ENCODE peak calls at places on chromosomes 7 and 10, in seven cellular contexts. H, S, N, T, J, G and I are unnamed samples.

GRCh38 chr7:108637049-108637621 is 67.5 kb downstream of the DNAJB9 start:
- DNase-seq in H (no peak), S (no peak), N (no peak), T (no peak), J (no peak), G (no peak), I (no peak)

GRCh38 chr7:1368682-1369571 is 90.3 kb downstream of the MICALL2 start:
- DNase-seq in H (no peak), S (no peak), N (peak), T (no peak), J (peak), G (no peak), I (peak)

GRCh38 chr10:97724341-97724941 is 10.9 kb downstream of the MARVELD1 start:
- DNase-seq in H (no peak), S (no peak), N (no peak), T (no peak), J (no peak), G (no peak), I (no peak)

GRCh38 chr7:159024280-159024951 is 120.3 kb downstream of the VIPR2 start:
- DNase-seq in H (no peak), S (peak), N (no peak), T (no peak), J (no peak), G (no peak), I (no peak)

GRCh38 chr10:118210276-118210675 is 131.8 kb downstream of the FAM204A start:
- DNase-seq in H (no peak), S (no peak), N (no peak), T (no peak), J (no peak), G (no peak), I (no peak)

GRCh38 chr7:41529831-41530230 is 173.1 kb downstream of the INHBA start:
- DNase-seq in H (no peak), S (no peak), N (no peak), T (no peak), J (no peak), G (no peak), I (no peak)

GRCh38 chr7:132622081-132622480 is 45.8 kb upstream of the PLXNA4 start:
- DNase-seq in H (no peak), S (no peak), N (no peak), T (no peak), J (no peak), G (no peak), I (no peak)

GRCh38 chr7:13852281-13852968 is 137.0 kb downstream of the ETV1 start:
- DNase-seq in H (no peak), S (no peak), N (no peak), T (no peak), J (no peak), G (no peak), I (no peak)

GRCh38 chr7:94540428-94540827 is 30.8 kb downstream of the CASD1 start:
- DNase-seq in H (no peak), S (no peak), N (no peak), T (no peak), J (no peak), G (no peak), I (no peak)

GRCh38 chr7:142864980-142865747 is 10.3 kb downstream of the EPHB6 start:
- DNase-seq in H (no peak), S (no peak), N (no peak), T (no peak), J (no peak), G (no peak), I (no peak)

GRCh38 chr7:17934612-17935247 is 5.6 kb downstream of the SNX13 start:
- DNase-seq in H (no peak), S (no peak), N (no peak), T (no peak), J (no peak), G (no peak), I (no peak)

GRCh38 chr10:61897671-61898434 is 3.6 kb upstream of the ARID5B start:
- DNase-seq in H (peak), S (no peak), N (peak), T (peak), J (peak), G (peak), I (peak)

GRCh38 chr10:36023939-36024338 is 381.8 kb upstream of the FZD8 start:
- DNase-seq in H (no peak), S (no peak), N (no peak), T (no peak), J (no peak), G (no peak), I (no peak)

GRCh38 chr10:70666960-70667798 is 5.1 kb upstream of the ADAMTS14 start:
- DNase-seq in H (no peak), S (peak), N (no peak), T (no peak), J (peak), G (no peak), I (no peak)

GRCh38 chr7:1664711-1665591 is 5.1 kb upstream of the ELFN1 start:
- DNase-seq in H (peak), S (peak), N (peak), T (peak), J (peak), G (peak), I (peak)

GRCh38 chr10:110137142-110137545 is 70.3 kb upstream of the MXI1 start:
- DNase-seq in H (no peak), S (no peak), N (peak), T (peak), J (peak), G (no peak), I (no peak)

GRCh38 chr10:25824050-25824449 is 110.0 kb upstream of the MYO3A start:
- DNase-seq in H (no peak), S (no peak), N (no peak), T (no peak), J (no peak), G (no peak), I (no peak)

GRCh38 chr10:79405221-79405994 is 40.0 kb downstream of the ZCCHC24 start:
- DNase-seq in H (no peak), S (peak), N (no peak), T (no peak), J (no peak), G (no peak), I (peak)

GRCh38 chr7:44258423-44258760 is 57.6 kb downstream of the YKT6 start:
- DNase-seq in H (no peak), S (no peak), N (no peak), T (no peak), J (no peak), G (no peak), I (no peak)

GRCh38 chr7:44259547-44260457 is 59.0 kb downstream of the YKT6 start:
- DNase-seq in H (peak), S (peak), N (no peak), T (peak), J (no peak), G (no peak), I (no peak)

GRCh38 chr7:44257618-44258422 is 57.0 kb downstream of the YKT6 start:
- DNase-seq in H (peak), S (peak), N (peak), T (peak), J (peak), G (peak), I (no peak)

GRCh38 chr7:44257213-44257612 is 56.4 kb downstream of the YKT6 start:
- DNase-seq in H (no peak), S (no peak), N (no peak), T (no peak), J (no peak), G (no peak), I (no peak)

DNA sequence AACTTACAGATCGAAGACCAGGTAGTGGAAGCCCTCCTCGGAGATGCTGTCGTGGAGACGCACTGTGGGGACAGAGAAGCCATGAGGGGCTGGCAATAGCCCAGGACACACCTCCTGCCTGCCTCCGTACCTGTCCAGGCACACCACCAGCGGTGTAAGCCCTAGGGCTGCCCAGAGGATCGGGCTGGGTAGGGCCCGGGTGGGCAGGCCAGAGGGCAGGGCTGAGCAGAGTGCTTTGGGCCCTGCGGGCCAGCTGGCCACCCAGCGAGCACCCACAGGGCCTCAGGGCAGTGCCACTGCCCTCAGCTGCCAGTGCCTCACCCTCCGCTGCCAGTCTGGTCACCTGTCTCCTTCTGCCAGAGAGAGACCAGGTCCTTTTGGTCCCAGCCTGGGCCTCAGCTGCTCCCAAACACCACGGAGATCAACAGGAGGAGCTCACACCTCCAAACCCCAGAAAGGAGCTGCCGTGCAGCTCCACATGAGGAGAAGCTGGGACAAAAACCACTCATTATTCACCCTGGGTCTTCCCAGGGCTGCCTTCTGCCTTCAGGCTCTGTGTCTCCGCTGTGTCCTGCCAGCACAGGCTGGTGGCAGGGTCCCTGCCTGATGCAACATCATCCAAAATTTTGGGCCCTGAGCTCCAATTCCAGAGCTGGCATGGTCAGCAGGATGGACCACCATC is 58.2 kb downstream of the YKT6 start:
- DNase-seq in H (no peak), S (no peak), N (no peak), T (no peak), J (no peak), G (no peak), I (no peak)
- TF ChIP-seq CTCF in H (no peak), S (no peak), N (no peak), T (no peak), J (no peak), G (no peak), I (no peak)

DNA sequence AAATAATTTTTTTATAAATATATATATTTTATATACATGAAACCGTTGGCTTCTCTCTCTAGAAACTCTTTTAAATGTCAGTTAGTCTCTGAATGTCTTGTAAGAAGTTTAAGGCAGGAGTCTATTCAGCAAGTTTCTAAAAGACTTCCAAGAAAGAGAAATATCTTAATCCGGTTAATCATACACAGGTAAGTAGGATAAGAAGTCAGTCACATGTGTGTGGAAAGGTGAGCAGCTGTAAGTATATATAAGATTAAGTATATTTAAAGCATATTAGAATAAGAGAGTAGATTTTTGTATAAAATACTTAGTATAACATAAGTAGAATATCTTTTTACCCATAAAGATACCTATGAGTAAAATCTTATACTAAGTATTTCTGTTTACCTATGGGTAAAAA is 48.9 kb downstream of the AGBL3 start:
- DNase-seq in H (no peak), S (no peak), N (no peak), T (no peak), J (no peak), G (no peak), I (no peak)
- TF ChIP-seq CTCF in H (no peak), S (no peak), N (no peak), T (no peak), J (no peak), G (no peak), I (no peak)

GRCh38 chr7:46485481-46486065 is 564.5 kb upstream of the IGFBP3 start:
- DNase-seq in H (no peak), S (no peak), N (no peak), T (no peak), J (no peak), G (peak), I (no peak)
- TF ChIP-seq CTCF in H (no peak), S (no peak), N (no peak), T (no peak), J (no peak), G (peak), I (no peak)

DNA sequence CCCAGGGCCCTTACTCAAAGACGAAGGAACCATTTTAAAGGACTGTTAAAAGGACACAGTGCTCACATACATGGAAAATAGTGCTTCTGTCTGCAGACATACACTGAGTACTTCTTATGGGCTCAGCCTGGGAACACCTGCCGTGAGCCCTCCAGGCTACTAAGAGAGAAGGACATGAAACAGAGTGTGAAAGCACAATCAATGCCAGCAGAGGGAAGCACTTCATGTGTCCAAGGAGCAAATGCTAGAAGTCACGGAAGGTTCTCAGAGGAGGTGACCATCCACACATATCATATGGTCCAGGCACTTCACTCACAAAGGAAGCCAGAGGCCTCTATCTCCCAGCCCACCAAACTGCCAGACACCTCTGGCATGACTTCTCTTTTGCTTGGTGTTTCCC is 15.5 kb downstream of the ELMO1 start:
- DNase-seq in H (no peak), S (no peak), N (no peak), T (no peak), J (no peak), G (no peak), I (no peak)
- TF ChIP-seq CTCF in H (peak), S (no peak), N (no peak), T (no peak), J (peak), G (no peak), I (no peak)

DNA sequence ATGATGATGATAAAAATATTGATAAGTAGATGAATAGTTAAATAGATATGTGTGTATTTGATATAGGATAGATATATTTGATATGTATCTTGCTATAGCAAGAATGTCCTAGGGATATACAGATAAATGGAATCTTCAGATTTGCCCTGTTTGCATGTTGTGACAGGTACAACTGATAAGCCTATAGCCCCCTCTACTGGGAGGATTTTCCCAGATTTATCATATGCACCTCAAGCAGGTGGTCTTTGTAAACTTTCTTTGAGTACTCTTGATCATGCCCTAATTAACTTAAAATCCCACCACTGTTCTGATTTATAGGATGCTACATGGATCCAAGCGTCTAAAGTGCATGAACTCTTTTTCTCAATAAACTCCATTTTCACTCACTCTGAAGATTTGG is 1050.7 kb downstream of the SORCS3 start:
- DNase-seq in H (no peak), S (no peak), N (peak), T (no peak), J (no peak), G (no peak), I (no peak)
- TF ChIP-seq CTCF in H (no peak), S (no peak), N (no peak), T (no peak), J (no peak), G (no peak), I (no peak)

GRCh38 chr7:100627238-100627549 is 14.2 kb downstream of the TFR2 start:
- DNase-seq in H (no peak), S (no peak), N (no peak), T (no peak), J (no peak), G (no peak), I (no peak)

GRCh38 chr7:100630066-100630465 is 11.3 kb downstream of the TFR2 start:
- DNase-seq in H (no peak), S (no peak), N (no peak), T (no peak), J (no peak), G (no peak), I (no peak)

GRCh38 chr7:100626055-100626454 is 13.7 kb downstream of the MOSPD3 start:
- DNase-seq in H (no peak), S (no peak), N (no peak), T (no peak), J (no peak), G (no peak), I (no peak)

GRCh38 chr7:100626530-100627237 is 14.3 kb downstream of the MOSPD3 start:
- DNase-seq in H (peak), S (peak), N (peak), T (peak), J (peak), G (peak), I (no peak)

GRCh38 chr7:100629117-100629711 is 12.1 kb downstream of the TFR2 start:
- DNase-seq in H (no peak), S (no peak), N (peak), T (no peak), J (peak), G (peak), I (no peak)
- TF ChIP-seq CTCF in H (no peak), S (no peak), N (peak), T (no peak), J (peak), G (no peak), I (no peak)

GRCh38 chr7:23654508-23654907 is 25.5 kb upstream of the FAM221A start:
- DNase-seq in H (no peak), S (no peak), N (peak), T (no peak), J (peak), G (peak), I (peak)
- TF ChIP-seq CTCF in H (no peak), S (no peak), N (peak), T (no peak), J (peak), G (peak), I (peak)

DNA sequence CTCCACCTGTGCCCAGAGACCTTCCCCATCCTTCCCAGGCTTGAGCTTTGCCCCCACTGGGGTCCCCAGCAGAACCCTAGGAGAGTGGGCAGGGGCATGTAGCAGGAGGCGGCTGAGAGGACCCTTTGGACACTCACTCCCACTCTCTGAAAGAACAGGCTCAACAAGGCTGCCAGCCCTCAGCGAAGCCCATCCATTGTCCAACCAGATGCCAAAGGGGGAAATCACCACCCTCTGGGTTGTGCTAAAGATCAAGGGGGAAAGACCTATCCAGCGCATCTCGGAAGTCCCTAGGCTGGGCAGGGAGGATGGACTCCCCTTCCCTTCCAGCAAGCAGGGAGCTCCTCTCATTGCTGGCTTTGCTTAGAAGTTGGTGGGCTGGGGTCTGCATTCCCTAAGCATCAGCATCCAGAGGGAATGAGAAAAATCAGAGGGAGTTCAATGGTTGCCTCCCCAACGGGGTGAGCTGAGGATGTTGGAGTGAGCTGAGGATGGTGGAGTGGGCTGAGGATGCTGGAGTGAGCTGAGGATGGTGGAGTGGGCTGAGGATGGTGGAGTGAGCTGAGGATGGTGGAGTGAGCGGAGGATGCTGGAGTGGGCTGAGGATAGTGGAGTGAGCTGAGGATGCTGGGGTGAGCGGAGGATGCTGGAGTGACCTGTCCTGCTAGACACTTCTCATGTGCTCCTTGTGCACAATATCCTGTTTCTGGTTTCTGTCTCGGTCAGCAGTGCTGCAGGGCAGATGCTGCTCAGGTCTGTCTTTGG is 29.4 kb downstream of the ANXA8 start:
- DNase-seq in H (no peak), S (no peak), N (no peak), T (no peak), J (peak), G (no peak), I (no peak)
- TF ChIP-seq CTCF in H (no peak), S (no peak), N (no peak), T (no peak), J (no peak), G (no peak), I (no peak)

DNA sequence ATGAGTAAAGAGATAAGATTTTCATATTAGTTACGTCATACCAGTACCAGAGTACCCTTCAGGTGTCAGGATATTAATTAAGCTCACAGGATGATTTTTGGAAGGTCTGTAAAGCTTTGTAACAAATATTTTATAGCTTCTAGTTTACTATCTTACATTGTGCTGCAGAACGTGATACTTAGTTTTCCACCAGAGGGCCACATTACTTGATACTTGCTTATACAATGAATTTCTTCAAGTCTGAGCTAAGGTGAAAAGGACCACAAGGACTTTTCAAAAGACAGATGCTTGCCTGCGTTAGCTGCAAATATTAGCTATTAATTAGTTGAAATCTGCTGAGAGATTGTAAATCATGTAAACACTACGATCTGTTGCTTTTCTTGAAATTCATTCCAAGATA is 12.2 kb downstream of the FOXP2 start:
- DNase-seq in H (no peak), S (no peak), N (peak), T (no peak), J (no peak), G (no peak), I (no peak)
- TF ChIP-seq CTCF in H (peak), S (peak), N (peak), T (no peak), J (no peak), G (peak), I (no peak)

DNA sequence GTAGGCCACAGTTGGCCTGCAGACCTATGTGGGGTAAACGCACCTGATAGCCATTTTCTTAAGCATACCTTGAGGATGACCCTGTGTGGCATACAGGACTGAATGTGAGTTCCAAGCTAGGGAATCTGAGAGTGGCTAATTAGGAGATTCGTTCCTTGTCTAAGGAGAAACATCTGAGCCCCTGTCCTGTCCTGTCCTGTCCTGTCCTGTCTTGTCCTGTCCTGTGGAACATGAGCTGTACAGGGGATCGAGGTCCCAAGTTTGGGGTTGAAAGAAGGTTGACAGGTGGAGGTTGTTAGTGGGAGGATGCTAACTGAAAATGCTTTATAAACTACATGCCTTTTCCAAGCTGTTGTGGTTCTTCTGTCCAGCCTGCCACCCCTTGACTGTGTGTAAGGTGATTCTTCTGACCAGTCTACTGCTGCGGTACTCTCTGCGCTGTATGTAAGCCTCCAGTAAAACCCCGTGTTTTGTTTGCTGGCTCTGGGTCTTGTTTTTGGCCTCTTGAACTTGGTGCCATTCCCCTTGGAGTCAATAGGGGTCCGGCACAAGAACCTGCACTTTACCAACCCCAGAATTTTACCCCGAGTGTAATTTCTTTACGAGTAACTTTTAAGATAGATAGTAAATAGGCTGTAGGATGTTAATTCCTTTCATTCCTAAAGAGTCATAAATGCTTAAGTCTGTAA is 26.4 kb downstream of the ZNRF2 start:
- DNase-seq in H (no peak), S (no peak), N (no peak), T (no peak), J (no peak), G (no peak), I (no peak)
- TF ChIP-seq CTCF in H (no peak), S (no peak), N (no peak), T (no peak), J (no peak), G (no peak), I (no peak)